ENCODE peak calls at places on chromosomes 11 and 22, in six cellular contexts. P is activated effector memory CD4-positive, alpha-beta T cell treated with anti-CD3 and anti-CD28 coated beads, Interleukin-2, amount 50 U/mL, for 16 hours; K is activated CD4-positive, alpha-beta T cell treated with anti-CD3 and anti-CD28 coated beads, Interleukin-2, amount 50 U/mL, for 1 hour; V is AG08396; Z is A549; X is activated naive CD4-positive, alpha-beta T cell treated with anti-CD3 and anti-CD28 coated beads, Interleukin-2, amount 50 U/mL, for 16 hours. W is an unnamed sample.

GRCh38 chr11:45278721-45279120 is 7.4 kb downstream of the SYT13 start:
- DNase-seq in Z (no peak), V (no peak), K (no peak), P (no peak), X (no peak), W (no peak)

GRCh38 chr11:112477152-112477928 is 216.7 kb upstream of the PLET1 start:
- DNase-seq in X (no peak), Z (no peak), K (no peak), V (no peak), P (no peak), W (no peak)

GRCh38 chr11:789951-790350 is at the start of gene CEND1:
- DNase-seq in V (peak), K (peak), X (peak), Z (peak), P (peak), W (no peak)

GRCh38 chr22:48832592-48832991 is 995.1 kb downstream of the BRD1 start:
- DNase-seq in K (no peak), X (no peak), Z (no peak), V (no peak), P (peak), W (no peak)

GRCh38 chr22:49209452-49210195 is 618.0 kb downstream of the BRD1 start:
- DNase-seq in P (peak), X (no peak), Z (peak), K (no peak), V (no peak), W (peak)

GRCh38 chr11:58028687-58029411 is 1.9 kb upstream of the OR6Q1 start:
- DNase-seq in V (peak), P (no peak), Z (no peak), X (no peak), K (no peak), W (no peak)

GRCh38 chr22:19287889-19288288 is 3.6 kb downstream of the CLTCL1 start:
- DNase-seq in V (peak), Z (peak), P (no peak), K (no peak), X (no peak), W (peak)

GRCh38 chr11:561148-562003 is 606 bp downstream of the RASSF7 start:
- DNase-seq in P (peak), K (no peak), V (peak), X (no peak), Z (peak), W (peak)

GRCh38 chr11:59380263-59381059 is 21.8 kb downstream of the OR5AN1 start:
- DNase-seq in K (no peak), Z (no peak), P (no peak), V (no peak), X (no peak), W (no peak)

GRCh38 chr22:36430863-36431262 is 43.1 kb upstream of the MYH9 start:
- DNase-seq in P (no peak), Z (peak), X (no peak), K (no peak), V (no peak), W (no peak)

GRCh38 chr22:49999063-49999900 is 13.3 kb downstream of the IL17REL start:
- DNase-seq in K (no peak), Z (no peak), X (no peak), P (peak), V (no peak), W (peak)

GRCh38 chr11:94011478-94011877 is 9.7 kb upstream of the HEPHL1 start:
- DNase-seq in P (no peak), K (no peak), X (no peak), V (no peak), Z (no peak), W (no peak)

GRCh38 chr11:101864098-101864497 is 50.7 kb upstream of the CEP126 start:
- DNase-seq in V (no peak), X (no peak), K (no peak), P (no peak), Z (no peak), W (no peak)

GRCh38 chr22:19038164-19038546 is 84.1 kb downstream of the DGCR2 start:
- DNase-seq in P (peak), V (no peak), K (no peak), Z (no peak), X (no peak), W (no peak)

GRCh38 chr11:44313701-44314489 is 4.0 kb upstream of the ALX4 start:
- DNase-seq in P (no peak), V (no peak), Z (no peak), X (no peak), K (no peak), W (no peak)

GRCh38 chr11:12189543-12190235 is 79.3 kb downstream of the MICAL2 start:
- DNase-seq in K (peak), X (no peak), V (no peak), Z (no peak), P (peak), W (no peak)

GRCh38 chr11:73977856-73978519 is 4.7 kb downstream of the UCP2 start:
- DNase-seq in Z (no peak), X (no peak), V (no peak), K (no peak), P (no peak), W (no peak)

GRCh38 chr11:76946223-76946622 is 85.5 kb downstream of the ACER3 start:
- DNase-seq in V (no peak), X (no peak), Z (no peak), P (no peak), K (no peak), W (no peak)

GRCh38 chr11:116371146-116371545 is 401.6 kb downstream of the BUD13 start:
- DNase-seq in V (no peak), X (no peak), P (no peak), K (no peak), Z (no peak), W (no peak)

GRCh38 chr11:62487698-62488551 is 58.7 kb downstream of the AHNAK start:
- DNase-seq in K (no peak), P (no peak), V (no peak), Z (no peak), X (no peak), W (peak)

GRCh38 chr11:33920838-33921613 is 29.1 kb upstream of the LMO2 start:
- DNase-seq in K (no peak), P (no peak), X (no peak), Z (no peak), V (no peak), W (no peak)

GRCh38 chr11:61028135-61028729 is 56.8 kb downstream of the CD6 start:
- DNase-seq in P (peak), V (no peak), X (peak), Z (no peak), K (peak), W (no peak)

GRCh38 chr11:12853652-12854296 is 155.3 kb upstream of the RASSF10 start:
- DNase-seq in K (no peak), P (no peak), Z (peak), X (no peak), V (no peak), W (peak)

GRCh38 chr11:122439911-122440782 is 215.4 kb upstream of the UBASH3B start:
- DNase-seq in Z (peak), P (no peak), X (no peak), V (peak), K (no peak), W (peak)

GRCh38 chr11:83908457-83908856 is 622.3 kb upstream of the CCDC90B start:
- DNase-seq in K (no peak), X (no peak), Z (no peak), V (no peak), P (no peak), W (no peak)

GRCh38 chr22:37204045-37204655 is 8.1 kb downstream of the SSTR3 start:
- DNase-seq in P (peak), V (no peak), X (peak), K (no peak), Z (no peak), W (no peak)

GRCh38 chr22:35648066-35649025 is at the start of gene APOL6:
- DNase-seq in P (peak), Z (peak), K (peak), X (peak), V (peak), W (peak)

GRCh38 chr11:124405611-124406010 is 6.8 kb upstream of the OR8B3 start:
- DNase-seq in Z (no peak), K (no peak), V (no peak), P (no peak), X (no peak), W (no peak)

GRCh38 chr11:17813391-17814059 is 78.9 kb downstream of the KCNC1 start:
- DNase-seq in Z (no peak), P (no peak), X (no peak), K (no peak), V (no peak), W (no peak)

GRCh38 chr22:18091916-18092526 is 14.2 kb downstream of the PEX26 start:
- DNase-seq in P (peak), X (no peak), K (peak), V (peak), Z (peak), W (peak)

GRCh38 chr22:20169253-20169822 is 18.5 kb upstream of the CCDC188 start:
- DNase-seq in K (no peak), X (no peak), Z (no peak), P (no peak), V (no peak), W (no peak)

GRCh38 chr11:113957016-113957415 is 17.9 kb upstream of the HTR3A start:
- DNase-seq in K (no peak), Z (no peak), X (no peak), V (no peak), P (no peak), W (no peak)

GRCh38 chr11:68468217-68468828 is 7.8 kb downstream of the PPP6R3 start:
- DNase-seq in V (no peak), X (no peak), Z (no peak), P (no peak), K (no peak), W (no peak)

GRCh38 chr22:34067031-34067430 is 146.8 kb upstream of the LARGE1 start:
- DNase-seq in K (no peak), X (no peak), V (no peak), Z (no peak), P (no peak), W (no peak)

W was measured in hepatocyte.